ENCODE peak calls at places on chromosome 21, in six cellular contexts. E is CD4-positive, CD25-positive, alpha-beta regulatory T cell; X is left ventricle myocardium inferior; L is adipocyte; Z is suprapubic skin; J is aorta. A is an unnamed sample.

GRCh38 chr21:29789393-29789792 is 150.4 kb downstream of the GRIK1 start:
- DNase-seq in Z (no peak), E (no peak), L (no peak), J (no peak), X (no peak), A (no peak)

GRCh38 chr21:28742527-28742926 is 250.2 kb downstream of the LTN1 start:
- DNase-seq in L (peak; percentile 71), E (peak; percentile 10), Z (no peak), X (no peak), J (no peak), A (no peak)

GRCh38 chr21:46295996-46296752 is 10.0 kb downstream of the YBEY start:
- DNase-seq in E (peak; percentile 80), Z (peak; percentile 95), L (peak; percentile 64), X (peak; percentile 92), J (peak; percentile 91), A (no peak)

GRCh38 chr21:45981641-45982255 is at the start of gene COL6A1:
- DNase-seq in J (peak; percentile 79), Z (peak; percentile 83), L (peak; percentile 60), E (no peak), X (peak; percentile 78), A (no peak)

GRCh38 chr21:31606081-31606874 is 53.2 kb upstream of the SOD1 start:
- DNase-seq in Z (no peak), E (no peak), J (no peak), X (no peak), L (no peak), A (no peak)

GRCh38 chr21:16797530-16797929 is 715.3 kb upstream of the CXADR start:
- DNase-seq in Z (no peak), L (no peak), X (no peak), E (no peak), J (no peak), A (no peak)

GRCh38 chr21:15241997-15242767 is 177.4 kb upstream of the NRIP1 start:
- DNase-seq in Z (no peak), E (no peak), J (no peak), L (no peak), X (no peak), A (peak; percentile 72)

GRCh38 chr21:29217818-29218252 is 80.9 kb upstream of the BACH1 start:
- DNase-seq in E (no peak), X (no peak), L (peak; percentile 92), Z (no peak), J (no peak), A (no peak)

GRCh38 chr21:15645830-15646229 is 84.0 kb upstream of the USP25 start:
- DNase-seq in J (no peak), E (no peak), Z (no peak), L (peak; percentile 8), X (no peak), A (no peak)

GRCh38 chr21:15058718-15059316 is 6.0 kb downstream of the NRIP1 start:
- DNase-seq in J (no peak), L (peak; percentile 68), E (peak; percentile 23), Z (no peak), X (no peak), A (no peak)

GRCh38 chr21:29359718-29360117 is 61.0 kb downstream of the BACH1 start:
- DNase-seq in X (no peak), E (no peak), J (no peak), Z (no peak), L (no peak), A (no peak)

GRCh38 chr21:43693981-43694380 is 24.9 kb upstream of the PDXK start:
- DNase-seq in X (no peak), Z (peak; percentile 58), L (no peak), E (no peak), J (no peak), A (no peak)

GRCh38 chr21:19510653-19511052 is 1107.1 kb upstream of the TMPRSS15 start:
- DNase-seq in X (no peak), Z (no peak), L (no peak), J (no peak), E (no peak), A (no peak)

GRCh38 chr21:20004353-20004752 is 993.9 kb upstream of the NCAM2 start:
- DNase-seq in X (no peak), J (no peak), Z (no peak), L (no peak), E (no peak), A (no peak)

GRCh38 chr21:25127007-25127406 is 480.3 kb downstream of the MRPL39 start:
- DNase-seq in E (no peak), Z (no peak), L (no peak), X (no peak), J (no peak), A (no peak)

GRCh38 chr21:27275294-27275927 is 308.5 kb upstream of the ADAMTS5 start:
- DNase-seq in L (peak; percentile 54), Z (no peak), J (no peak), E (no peak), X (no peak), A (no peak)

GRCh38 chr21:22136770-22137169 is 1138.6 kb downstream of the NCAM2 start:
- DNase-seq in E (no peak), Z (no peak), X (no peak), L (no peak), J (no peak), A (no peak)

GRCh38 chr21:31932470-31932764 is 59.6 kb downstream of the HUNK start:
- DNase-seq in Z (no peak), L (no peak), E (no peak), J (no peak), X (no peak), A (no peak)

GRCh38 chr21:46154155-46154954 is 1.0 kb downstream of the FTCD start:
- DNase-seq in X (no peak), Z (peak; percentile 69), L (no peak), E (no peak), J (peak; percentile 38), A (no peak)

GRCh38 chr21:36008505-36008904 is 51.8 kb downstream of the SETD4 start:
- DNase-seq in J (no peak), L (no peak), X (no peak), E (no peak), Z (no peak), A (no peak)

GRCh38 chr21:26490771-26491170 is 82.3 kb downstream of the CYYR1 start:
- DNase-seq in J (no peak), E (no peak), X (no peak), L (peak; percentile 49), Z (no peak), A (no peak)

GRCh38 chr21:38818336-38818723 is 12.6 kb downstream of the ETS2 start:
- DNase-seq in L (no peak), E (no peak), Z (no peak), X (no peak), J (no peak), A (no peak)

GRCh38 chr21:38819051-38819718 is 13.5 kb downstream of the ETS2 start:
- DNase-seq in E (no peak), Z (no peak), X (no peak), L (no peak), J (no peak), A (no peak)

GRCh38 chr21:38821248-38821647 is 15.5 kb downstream of the ETS2 start:
- DNase-seq in Z (no peak), J (no peak), E (no peak), L (no peak), X (no peak), A (no peak)

GRCh38 chr21:38820471-38821239 is 14.9 kb downstream of the ETS2 start:
- DNase-seq in Z (no peak), E (no peak), J (no peak), L (no peak), X (no peak), A (no peak)

GRCh38 chr21:38819719-38820147 is 14.0 kb downstream of the ETS2 start:
- DNase-seq in J (no peak), L (peak; percentile 67), X (no peak), Z (no peak), E (no peak), A (no peak)
- H3K4me3 ChIP-seq in J (no peak overlapping the region), L (no peak overlapping the region), X (no peak overlapping the region), Z (no peak overlapping the region), E (no peak overlapping the region), A (no peak overlapping the region)

GRCh38 chr21:41887682-41888081 is 8.5 kb upstream of the PRDM15 start:
- DNase-seq in L (no peak), E (no peak), X (no peak), Z (no peak), J (no peak), A (no peak)

GRCh38 chr21:41891132-41891531 is 12.0 kb upstream of the PRDM15 start:
- DNase-seq in J (no peak), L (no peak), E (no peak), X (no peak), Z (no peak), A (no peak)

GRCh38 chr21:41892726-41893125 is 13.6 kb upstream of the PRDM15 start:
- DNase-seq in L (no peak), Z (no peak), J (no peak), E (no peak), X (no peak), A (no peak)

GRCh38 chr21:41888749-41889376 is 9.7 kb upstream of the PRDM15 start:
- DNase-seq in Z (no peak), L (no peak), J (no peak), E (no peak), X (no peak), A (no peak)

GRCh38 chr21:41890355-41890754 is 11.2 kb upstream of the PRDM15 start:
- DNase-seq in Z (no peak), L (no peak), X (no peak), E (no peak), J (no peak), A (no peak)
- H3K27me3 ChIP-seq in Z (no peaks in the 10 kb centered on the region), L (no peaks in the 10 kb centered on the region), X (no peaks in the 10 kb centered on the region), E (no peaks in the 10 kb centered on the region), J (no peaks in the 10 kb centered on the region), A (no peaks in the 10 kb centered on the region)

GRCh38 chr21:38599381-38599975 is 101.2 kb upstream of the ERG start:
- DNase-seq in Z (no peak), X (no peak), L (no peak), J (no peak), E (no peak), A (no peak)

GRCh38 chr21:38598413-38598812 is 100.1 kb upstream of the ERG start:
- DNase-seq in E (no peak), J (no peak), Z (no peak), L (no peak), X (no peak), A (no peak)

GRCh38 chr21:38596264-38597042 is 98.2 kb upstream of the ERG start:
- DNase-seq in X (no peak), J (no peak), E (no peak), L (no peak), Z (no peak), A (no peak)

GRCh38 chr21:38600106-38600505 is 101.8 kb upstream of the ERG start:
- DNase-seq in X (no peak), Z (no peak), E (no peak), L (no peak), J (no peak), A (no peak)

DNA sequence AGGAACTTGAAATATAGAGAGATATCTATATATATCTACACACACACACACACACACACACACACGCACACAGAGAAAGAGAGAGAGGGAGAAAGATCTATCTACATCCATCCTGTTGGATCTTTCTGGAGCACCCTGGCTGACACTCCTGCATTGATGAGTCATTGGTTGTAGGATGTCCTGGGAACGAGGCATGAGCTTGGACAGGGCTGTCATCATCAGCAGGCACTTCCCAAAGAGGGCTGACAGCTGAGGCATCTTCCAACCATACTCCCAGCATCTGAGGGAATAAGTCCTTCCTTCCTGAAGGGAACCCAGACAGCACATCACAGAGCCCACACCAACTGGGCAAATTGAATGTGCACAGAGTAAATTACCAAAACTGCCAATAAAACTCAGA is 99.2 kb upstream of the ERG start:
- DNase-seq in X (no peak), Z (no peak), E (no peak), L (no peak), J (no peak), A (no peak)
- H3K4me1 ChIP-seq in X (no peaks in the 10 kb centered on the region), Z (no peaks in the 10 kb centered on the region), E (no peaks in the 10 kb centered on the region), L (no peaks in the 10 kb centered on the region), J (peaks cover 8% of the 10 kb centered on the region), A (no peaks in the 10 kb centered on the region)

GRCh38 chr21:37412603-37413360 is 46.2 kb downstream of the DYRK1A start:
- DNase-seq in L (peak; percentile 84), E (no peak), Z (no peak), J (no peak), X (no peak), A (no peak)
- H3K4me3 ChIP-seq in L (peak overlapping the region; percentile 12), E (peak overlapping the region; percentile 28), Z (no peak overlapping the region), J (no peak overlapping the region), X (no peak overlapping the region), A (no peak overlapping the region)

A was measured in iPS DF 6.9.